ENCODE peak calls at places on chromosome 7, in seven cellular contexts. R is upper lobe of right lung, W is fibroblast of lung, Q is body of pancreas, J is dorsolateral prefrontal cortex, M is OCI-LY7, H is adrenal gland. Z is an unnamed sample.

GRCh38 chr7:10696064-10696463 is 277.6 kb upstream of the PHF14 start:
- DNase-seq in J (no peak), R (no peak), M (no peak), Q (no peak), W (no peak), H (no peak), Z (no peak)

GRCh38 chr7:64863021-64863420 is 40.1 kb upstream of the ZNF273 start:
- DNase-seq in H (no peak), M (no peak), Q (no peak), J (no peak), R (no peak), W (no peak), Z (no peak)

GRCh38 chr7:130273081-130273699 is 6.5 kb downstream of the CPA2 start:
- DNase-seq in M (no peak), J (no peak), Q (peak; percentile 58), W (peak; percentile 85), H (no peak), R (no peak), Z (no peak)

GRCh38 chr7:142984297-142984696 is 22.1 kb upstream of the KEL start:
- DNase-seq in H (no peak), M (no peak), W (no peak), Q (no peak), J (no peak), R (no peak), Z (no peak)

GRCh38 chr7:155644971-155645509 is 579 bp downstream of the RBM33 start:
- DNase-seq in W (peak; percentile 28), Q (peak; percentile 55), R (peak; percentile 73), M (peak; percentile 67), H (peak; percentile 24), J (no peak), Z (no peak)

GRCh38 chr7:107014381-107015023 is 30.0 kb upstream of the PRKAR2B start:
- DNase-seq in Q (no peak), R (no peak), J (no peak), W (peak; percentile 47), M (no peak), H (no peak), Z (no peak)

GRCh38 chr7:25014735-25015134 is 34.8 kb upstream of the OSBPL3 start:
- DNase-seq in Q (no peak), W (peak; percentile 92), R (no peak), M (no peak), J (no peak), H (no peak), Z (no peak)

GRCh38 chr7:82578430-82578829 is 134.9 kb upstream of the CACNA2D1 start:
- DNase-seq in Q (no peak), R (no peak), J (no peak), M (no peak), H (no peak), W (peak; percentile 55), Z (no peak)

GRCh38 chr7:21128418-21128817 is 299.5 kb upstream of the SP4 start:
- DNase-seq in J (no peak), W (no peak), H (peak; percentile 29), R (no peak), M (no peak), Q (no peak), Z (no peak)

GRCh38 chr7:12540850-12541249 is 29.7 kb upstream of the SCIN start:
- DNase-seq in W (no peak), H (no peak), J (no peak), R (no peak), M (no peak), Q (no peak), Z (no peak)

GRCh38 chr7:116593359-116594075 is 68.7 kb downstream of the CAV1 start:
- DNase-seq in M (no peak), J (no peak), H (no peak), W (no peak), Q (no peak), R (no peak), Z (no peak)

GRCh38 chr7:55733584-55733983 is 129.0 kb downstream of the SEPTIN14 start:
- DNase-seq in Q (no peak), R (no peak), J (no peak), W (peak; percentile 76), H (no peak), M (no peak), Z (no peak)

GRCh38 chr7:81767883-81768282 is 2.0 kb downstream of the HGF start:
- DNase-seq in W (peak; percentile 36), M (no peak), Q (no peak), R (no peak), J (no peak), H (no peak), Z (no peak)

GRCh38 chr7:139304517-139304916 is 36.6 kb upstream of the FMC1 start:
- DNase-seq in M (no peak), H (no peak), Q (no peak), J (no peak), R (no peak), W (no peak), Z (no peak)

GRCh38 chr7:155369-156000 is 36.9 kb upstream of the FAM20C start:
- DNase-seq in H (no peak), Q (no peak), J (no peak), R (peak; percentile 20), W (peak; percentile 24), M (no peak), Z (no peak)

GRCh38 chr7:69615696-69616095 is 17.4 kb downstream of the AUTS2 start:
- DNase-seq in W (no peak), J (no peak), M (no peak), R (no peak), H (no peak), Q (no peak), Z (no peak)

GRCh38 chr7:111605246-111605645 is 43.0 kb upstream of the IMMP2L start:
- DNase-seq in H (no peak), W (no peak), M (no peak), Q (no peak), J (no peak), R (no peak), Z (no peak)

GRCh38 chr7:37259381-37259821 is 189.3 kb downstream of the ELMO1 start:
- DNase-seq in W (no peak), R (no peak), Q (no peak), J (no peak), M (no peak), H (no peak), Z (no peak)

GRCh38 chr7:142168746-142169145 is 57.2 kb downstream of the MGAM2 start:
- DNase-seq in Q (no peak), M (no peak), W (peak; percentile 24), R (no peak), J (no peak), H (no peak), Z (no peak)

GRCh38 chr7:26103541-26104070 is 48.4 kb upstream of the NFE2L3 start:
- DNase-seq in M (no peak), R (no peak), J (no peak), Q (no peak), W (no peak), H (no peak), Z (no peak)

GRCh38 chr7:43039346-43039745 is 73.1 kb upstream of the HECW1 start:
- DNase-seq in J (no peak), H (no peak), M (no peak), Q (no peak), R (no peak), W (no peak), Z (no peak)

GRCh38 chr7:105622114-105622731 is 40.9 kb upstream of the EFCAB10 start:
- DNase-seq in R (peak; percentile 43), W (no peak), J (no peak), H (no peak), M (no peak), Q (no peak), Z (no peak)

GRCh38 chr7:5363729-5364128 is 59.9 kb downstream of the TNRC18 start:
- DNase-seq in M (no peak), W (no peak), H (no peak), Q (no peak), J (no peak), R (no peak), Z (no peak)

GRCh38 chr7:108347616-108348015 is 108.6 kb downstream of the NRCAM start:
- DNase-seq in W (peak; percentile 77), Q (no peak), H (peak; percentile 50), J (no peak), R (no peak), M (no peak), Z (no peak)

GRCh38 chr7:140673063-140673769 is 471 bp downstream of the ADCK2 start:
- DNase-seq in Q (peak; percentile 76), M (peak; percentile 69), H (peak; percentile 28), W (peak; percentile 12), J (no peak), R (peak; percentile 87), Z (peak; percentile 77)

GRCh38 chr7:106766551-106766950 is 98.5 kb upstream of the PIK3CG start:
- DNase-seq in M (no peak), Q (no peak), H (no peak), R (no peak), W (peak; percentile 60), J (no peak), Z (no peak)

GRCh38 chr7:25894002-25894901 is 257.7 kb upstream of the NFE2L3 start:
- DNase-seq in W (no peak), R (no peak), M (peak; percentile 73), Q (peak; percentile 83), J (no peak), H (peak; percentile 50), Z (no peak)

GRCh38 chr7:66206116-66206908 is 1.2 kb downstream of the TPST1 start:
- DNase-seq in M (no peak), J (no peak), H (no peak), R (peak; percentile 34), Q (no peak), W (peak; percentile 33), Z (no peak)

GRCh38 chr7:16695621-16696237 is 49.7 kb downstream of the BZW2 start:
- DNase-seq in H (peak; percentile 46), M (peak; percentile 19), W (peak; percentile 68), J (no peak), Q (peak; percentile 52), R (no peak), Z (no peak)

GRCh38 chr7:1301812-1302310 is 69.2 kb downstream of the UNCX start:
- DNase-seq in M (no peak), H (no peak), Q (no peak), J (no peak), W (no peak), R (no peak), Z (no peak)
- H3K27ac ChIP-seq in M (no peak overlapping the region), H (no peak overlapping the region), Q (no peak overlapping the region), J (no peak overlapping the region), W (no peak overlapping the region), R (no peak overlapping the region), Z (no peak overlapping the region)

GRCh38 chr7:100428967-100429636 is 529 bp upstream of the MEPCE start:
- DNase-seq in J (peak; percentile 99), Q (peak; percentile 100), M (peak; percentile 100), W (peak; percentile 99), R (peak; percentile 100), H (peak; percentile 100), Z (peak; percentile 100)
- TF ChIP-seq CTCF in J (no peak), Q (no peak), M (no peak), W (no peak), R (peak; percentile 26), H (peak; percentile 25), Z (peak; percentile 14)

DNA sequence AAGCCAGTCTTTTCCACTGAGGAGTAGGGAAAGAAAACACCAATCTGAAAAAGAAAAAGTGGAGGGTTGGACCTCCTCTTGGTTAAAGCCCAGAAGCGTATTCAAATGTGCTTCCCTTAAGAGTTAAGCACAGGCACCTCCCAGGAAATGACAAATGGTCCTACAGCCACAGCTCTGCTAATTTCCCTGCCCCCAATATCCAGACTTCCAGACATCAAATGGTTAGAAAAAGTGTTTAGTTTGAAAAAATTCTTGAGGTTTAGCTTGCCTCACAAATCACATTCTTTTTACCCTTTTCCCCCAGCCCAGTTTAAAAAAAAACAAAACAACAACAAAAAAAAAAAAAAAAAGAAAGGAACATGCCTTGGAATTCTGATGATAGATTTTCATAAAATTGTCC is 19.0 kb upstream of the COL1A2 start:
- DNase-seq in R (no peak), Q (no peak), M (no peak), W (peak; percentile 99), J (no peak), H (no peak), Z (no peak)
- H3K4me3 ChIP-seq in R (no peak overlapping the region), Q (no peak overlapping the region), M (no peak overlapping the region), W (peak overlapping the region; percentile 67), J (no peak overlapping the region), H (no peak overlapping the region), Z (peak overlapping the region; percentile 30)

GRCh38 chr7:123534383-123535260 is at the start of gene IQUB:
- DNase-seq in Q (peak; percentile 100), W (peak; percentile 91), J (peak; percentile 90), R (peak; percentile 99), H (peak; percentile 99), M (peak; percentile 95), Z (peak; percentile 99)
- H3K27ac ChIP-seq in Q (peak within 1 kb of the TSS; percentile 93), W (peak within 1 kb of the TSS; percentile 78), J (peak within 1 kb of the TSS; percentile 46), R (peak within 1 kb of the TSS; percentile 43), H (peak within 1 kb of the TSS; percentile 90), M (peak within 1 kb of the TSS; percentile 48), Z (peak within 1 kb of the TSS; percentile 90)

Z was measured in suprapubic skin.